ENCODE peak calls at places on chromosomes 12 and 14, in eight cellular contexts. K is effector memory CD4-positive, alpha-beta T cell; T is NCI-H1092 treated with DMSO at 0.1 percent for 48 hours; X is posterior cingulate gyrus; F is Right ventricle myocardium superior; G is GM23248; H is GM13976; Q is mesendoderm. I is an unnamed sample.
A peak's percentile ranks its signal among the peaks of the same experiment; 100 is the strongest.

GRCh38 chr12:8687846-8688601 is 9.8 kb upstream of the RIMKLB start:
- DNase-seq in K (no peak), T (peak; percentile 16), X (no peak), F (no peak), G (peak; percentile 81), H (no peak), Q (peak; percentile 84), I (peak; percentile 77)

GRCh38 chr14:85061256-85061655 is 468.7 kb upstream of the FLRT2 start:
- DNase-seq in K (no peak), T (no peak), X (no peak), F (no peak), G (no peak), H (no peak), Q (no peak), I (no peak)

GRCh38 chr14:28761438-28762289 is 4.9 kb upstream of the FOXG1 start:
- DNase-seq in K (no peak), T (no peak), X (peak; percentile 84), F (no peak), G (no peak), H (no peak), Q (peak; percentile 18), I (no peak)

GRCh38 chr14:85366226-85366625 is 163.7 kb upstream of the FLRT2 start:
- DNase-seq in K (no peak), T (no peak), X (no peak), F (no peak), G (no peak), H (no peak), Q (no peak), I (no peak)

GRCh38 chr12:57881035-57881973 is 34.8 kb upstream of the CTDSP2 start:
- DNase-seq in K (no peak), T (no peak), X (no peak), F (no peak), G (peak; percentile 78), H (no peak), Q (no peak), I (peak; percentile 50)

GRCh38 chr12:14454098-14454907 is 88.8 kb downstream of the ATF7IP start:
- DNase-seq in K (no peak), T (peak; percentile 57), X (no peak), F (no peak), G (peak; percentile 45), H (peak; percentile 48), Q (peak; percentile 96), I (peak; percentile 22)

GRCh38 chr14:105576525-105577088 is 50.2 kb downstream of the TMEM121 start:
- DNase-seq in K (no peak), T (no peak), X (no peak), F (no peak), G (no peak), H (no peak), Q (no peak), I (no peak)

GRCh38 chr12:52687527-52688385 is 7.5 kb upstream of the KRT1 start:
- DNase-seq in K (no peak), T (no peak), X (no peak), F (no peak), G (no peak), H (no peak), Q (no peak), I (no peak)

GRCh38 chr12:119804011-119804641 is 73.0 kb downstream of the CIT start:
- DNase-seq in K (no peak), T (no peak), X (peak; percentile 95), F (peak; percentile 59), G (peak; percentile 88), H (peak; percentile 36), Q (peak; percentile 94), I (peak; percentile 86)

GRCh38 chr12:121894633-121895032 is 6.0 kb downstream of the PSMD9 start:
- DNase-seq in K (no peak), T (no peak), X (no peak), F (no peak), G (peak; percentile 45), H (no peak), Q (peak; percentile 69), I (no peak)

GRCh38 chr14:72049462-72049861 is 117.2 kb downstream of the RGS6 start:
- DNase-seq in K (no peak), T (no peak), X (no peak), F (no peak), G (peak; percentile 1), H (peak; percentile 22), Q (no peak), I (no peak)

GRCh38 chr12:25436206-25436912 is 116.7 kb downstream of the LMNTD1 start:
- DNase-seq in K (no peak), T (peak; percentile 35), X (no peak), F (no peak), G (peak; percentile 88), H (peak; percentile 47), Q (peak; percentile 75), I (peak; percentile 70)

GRCh38 chr14:103718572-103718971 is 3.0 kb downstream of the ZFYVE21 start:
- DNase-seq in K (no peak), T (no peak), X (no peak), F (no peak), G (peak; percentile 62), H (no peak), Q (no peak), I (no peak)

GRCh38 chr12:92502417-92503028 is 200.3 kb upstream of the PLEKHG7 start:
- DNase-seq in K (no peak), T (no peak), X (no peak), F (no peak), G (no peak), H (peak; percentile 12), Q (peak; percentile 14), I (no peak)

GRCh38 chr12:95548056-95548538 is 3.2 kb downstream of the USP44 start:
- DNase-seq in K (no peak), T (peak; percentile 7), X (peak; percentile 79), F (no peak), G (peak; percentile 50), H (peak; percentile 42), Q (peak; percentile 74), I (peak; percentile 58)

GRCh38 chr12:94200069-94200468 is 51.7 kb downstream of the PLXNC1 start:
- DNase-seq in K (no peak), T (no peak), X (no peak), F (no peak), G (no peak), H (no peak), Q (no peak), I (no peak)

GRCh38 chr12:74021937-74022336 is 515.7 kb upstream of the ATXN7L3B start:
- DNase-seq in K (no peak), T (peak; percentile 23), X (peak; percentile 82), F (peak; percentile 65), G (peak; percentile 28), H (peak; percentile 22), Q (peak; percentile 91), I (no peak)

GRCh38 chr14:54967496-54967895 is 59.4 kb downstream of the WDHD1 start:
- DNase-seq in K (no peak), T (no peak), X (no peak), F (no peak), G (no peak), H (no peak), Q (no peak), I (no peak)

GRCh38 chr12:105672576-105672975 is 342.1 kb downstream of the C12orf75 start:
- DNase-seq in K (no peak), T (no peak), X (no peak), F (peak; percentile 90), G (no peak), H (no peak), Q (no peak), I (no peak)

GRCh38 chr12:52975820-52976573 is 27.1 kb downstream of the KRT18 start:
- DNase-seq in K (no peak), T (peak; percentile 11), X (peak; percentile 87), F (peak; percentile 59), G (peak; percentile 59), H (no peak), Q (peak; percentile 94), I (no peak)

GRCh38 chr12:29830391-29830790 is 46.6 kb upstream of the TMTC1 start:
- DNase-seq in K (no peak), T (no peak), X (no peak), F (no peak), G (no peak), H (no peak), Q (no peak), I (no peak)

GRCh38 chr12:120972870-120973543 is 5.3 kb upstream of the HNF1A start:
- DNase-seq in K (no peak), T (no peak), X (no peak), F (no peak), G (no peak), H (no peak), Q (peak; percentile 95), I (no peak)

GRCh38 chr12:16352481-16352880 is 5.0 kb downstream of the MGST1 start:
- DNase-seq in K (no peak), T (no peak), X (no peak), F (no peak), G (peak; percentile 63), H (no peak), Q (peak; percentile 53), I (no peak)

GRCh38 chr14:54503476-54503875 is 6.2 kb upstream of the CGRRF1 start:
- DNase-seq in K (no peak), T (no peak), X (no peak), F (no peak), G (peak; percentile 73), H (no peak), Q (peak; percentile 58), I (peak; percentile 30)

GRCh38 chr14:96403409-96403808 is 11.5 kb downstream of the AK7 start:
- DNase-seq in K (no peak), T (no peak), X (no peak), F (no peak), G (no peak), H (no peak), Q (no peak), I (no peak)

GRCh38 chr14:76930549-76930948 is 98.0 kb downstream of the IRF2BPL start:
- DNase-seq in K (no peak), T (no peak), X (no peak), F (no peak), G (no peak), H (no peak), Q (no peak), I (no peak)

GRCh38 chr14:101591121-101591520 is 29.8 kb downstream of the DIO3 start:
- DNase-seq in K (no peak), T (no peak), X (no peak), F (no peak), G (no peak), H (peak; percentile 15), Q (no peak), I (peak; percentile 9)

GRCh38 chr12:41942355-41942754 is 202.3 kb downstream of the GXYLT1 start:
- DNase-seq in K (no peak), T (no peak), X (no peak), F (no peak), G (no peak), H (no peak), Q (no peak), I (no peak)

GRCh38 chr12:54629925-54630324 is 4.8 kb downstream of the LACRT start:
- DNase-seq in K (no peak), T (no peak), X (no peak), F (no peak), G (no peak), H (no peak), Q (no peak), I (no peak)

GRCh38 chr12:13805038-13805437 is 176.4 kb downstream of the GRIN2B start:
- DNase-seq in K (no peak), T (no peak), X (no peak), F (no peak), G (no peak), H (no peak), Q (no peak), I (no peak)

GRCh38 chr12:78725951-78726550 is 138.5 kb upstream of the SYT1 start:
- DNase-seq in K (no peak), T (peak; percentile 20), X (no peak), F (no peak), G (no peak), H (no peak), Q (peak; percentile 48), I (no peak)

GRCh38 chr14:95516554-95517209 is at the start of gene SYNE3:
- DNase-seq in K (peak; percentile 35), T (no peak), X (no peak), F (peak; percentile 85), G (peak; percentile 62), H (peak; percentile 90), Q (no peak), I (peak; percentile 88)

GRCh38 chr14:66379116-66379515 is 107.1 kb upstream of the CCDC196 start:
- DNase-seq in K (no peak), T (no peak), X (no peak), F (peak; percentile 49), G (no peak), H (no peak), Q (no peak), I (no peak)

GRCh38 chr12:20602671-20603402 is 92.3 kb upstream of the SLCO1C1 start:
- DNase-seq in K (no peak), T (no peak), X (no peak), F (no peak), G (peak; percentile 81), H (no peak), Q (no peak), I (peak; percentile 14)

I was measured in AG20443.